ENCODE peak calls at places on chromosome 3, in four cellular contexts. One of them, this sample, is unnamed.

GRCh38 chr3:13244695-13245449 is 171.6 kb upstream of the IQSEC1 start:
- DNase-seq in mesendoderm: no peak
- DNase-seq in suprapubic skin: no peak
- DNase-seq in upper lobe of right lung: no peak
- DNase-seq in this sample: no peak

GRCh38 chr3:58526124-58526957 is 10.6 kb downstream of the ACOX2 start:
- DNase-seq in mesendoderm: peak; percentile 81
- DNase-seq in suprapubic skin: no peak
- DNase-seq in upper lobe of right lung: no peak
- DNase-seq in this sample: peak; percentile 72

GRCh38 chr3:124640907-124641306 is 89.3 kb upstream of the UMPS start:
- DNase-seq in mesendoderm: no peak
- DNase-seq in suprapubic skin: no peak
- DNase-seq in upper lobe of right lung: no peak
- DNase-seq in this sample: no peak

GRCh38 chr3:39531066-39531465 is 63.6 kb downstream of the MOBP start:
- DNase-seq in mesendoderm: no peak
- DNase-seq in suprapubic skin: no peak
- DNase-seq in upper lobe of right lung: no peak
- DNase-seq in this sample: no peak

GRCh38 chr3:66430876-66431275 is 69.9 kb downstream of the LRIG1 start:
- DNase-seq in mesendoderm: no peak
- DNase-seq in suprapubic skin: no peak
- DNase-seq in upper lobe of right lung: no peak
- DNase-seq in this sample: no peak

GRCh38 chr3:88618121-88618645 is 468.4 kb downstream of the C3orf38 start:
- DNase-seq in mesendoderm: no peak
- DNase-seq in suprapubic skin: no peak
- DNase-seq in upper lobe of right lung: no peak
- DNase-seq in this sample: no peak

GRCh38 chr3:179898024-179898423 is 138.7 kb downstream of the PEX5L start:
- DNase-seq in mesendoderm: peak; percentile 97
- DNase-seq in suprapubic skin: no peak
- DNase-seq in upper lobe of right lung: no peak
- DNase-seq in this sample: peak; percentile 81

GRCh38 chr3:78978037-78978436 is 789.8 kb downstream of the ROBO1 start:
- DNase-seq in mesendoderm: peak; percentile 45
- DNase-seq in suprapubic skin: no peak
- DNase-seq in upper lobe of right lung: no peak
- DNase-seq in this sample: no peak

GRCh38 chr3:197460002-197460401 is 95.8 kb downstream of the BDH1 start:
- DNase-seq in mesendoderm: no peak
- DNase-seq in suprapubic skin: no peak
- DNase-seq in upper lobe of right lung: peak; percentile 29
- DNase-seq in this sample: no peak

GRCh38 chr3:50259432-50260026 is 9.4 kb upstream of the SEMA3B start:
- DNase-seq in mesendoderm: no peak
- DNase-seq in suprapubic skin: no peak
- DNase-seq in upper lobe of right lung: no peak
- DNase-seq in this sample: no peak
- H3K27ac ChIP-seq in mesendoderm: peak overlapping the region; percentile 5
- H3K27ac ChIP-seq in suprapubic skin: peak overlapping the region; percentile 91
- H3K27ac ChIP-seq in upper lobe of right lung: peak overlapping the region; percentile 96
- H3K27ac ChIP-seq in this sample: peak overlapping the region; percentile 100

DNA sequence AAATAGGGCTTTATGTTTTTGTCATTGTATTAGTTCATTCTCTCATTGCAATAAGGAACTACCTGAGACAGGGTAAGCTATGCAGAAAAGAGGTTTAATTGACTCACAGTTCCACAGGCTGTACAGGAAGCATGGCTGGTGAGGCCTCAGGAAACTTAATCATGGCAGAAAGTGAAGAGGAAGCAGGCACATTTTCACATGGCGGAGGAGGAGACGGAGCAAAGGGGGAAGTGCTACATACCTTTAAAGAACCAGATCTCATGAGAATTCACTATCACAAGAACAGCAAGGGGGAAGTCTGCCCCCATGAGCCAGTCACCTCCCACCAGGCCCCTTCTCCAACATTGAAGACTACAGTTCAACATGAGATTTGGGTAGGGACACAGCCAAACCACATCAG is 25.6 kb downstream of the CEP63 start:
- DNase-seq in mesendoderm: peak; percentile 10
- DNase-seq in suprapubic skin: no peak
- DNase-seq in upper lobe of right lung: no peak
- DNase-seq in this sample: no peak
- H3K27me3 ChIP-seq in mesendoderm: no peaks in the 10 kb centered on the region
- H3K27me3 ChIP-seq in suprapubic skin: no peaks in the 10 kb centered on the region
- H3K27me3 ChIP-seq in upper lobe of right lung: no peaks in the 10 kb centered on the region
- H3K27me3 ChIP-seq in this sample: no peaks in the 10 kb centered on the region

DNA sequence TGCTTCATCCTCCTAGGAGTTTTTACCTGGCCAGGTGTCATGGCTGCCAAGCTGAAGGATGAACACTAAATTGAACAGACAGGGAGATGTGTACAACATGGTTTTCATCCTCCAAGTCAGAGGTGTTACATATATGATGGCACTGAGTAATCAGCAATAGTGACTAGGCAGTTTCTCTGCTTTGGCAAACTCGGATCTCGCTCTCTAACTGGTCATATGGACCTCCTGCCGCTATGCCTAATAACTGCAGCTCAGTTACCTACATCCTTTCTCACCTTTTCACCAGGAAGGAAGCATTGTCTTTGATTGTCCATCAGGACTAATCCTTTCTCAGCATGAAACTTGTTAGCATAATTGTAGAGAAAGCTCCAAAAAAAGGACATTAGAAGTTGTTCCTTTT is 175.9 kb upstream of the PLSCR5 start:
- DNase-seq in mesendoderm: peak; percentile 91
- DNase-seq in suprapubic skin: no peak
- DNase-seq in upper lobe of right lung: no peak
- DNase-seq in this sample: peak; percentile 77
- H3K4me1 ChIP-seq in mesendoderm: peaks cover 2% of the 10 kb centered on the region
- H3K4me1 ChIP-seq in suprapubic skin: no peaks in the 10 kb centered on the region
- H3K4me1 ChIP-seq in upper lobe of right lung: no peaks in the 10 kb centered on the region
- H3K4me1 ChIP-seq in this sample: peaks cover 11% of the 10 kb centered on the region

DNA sequence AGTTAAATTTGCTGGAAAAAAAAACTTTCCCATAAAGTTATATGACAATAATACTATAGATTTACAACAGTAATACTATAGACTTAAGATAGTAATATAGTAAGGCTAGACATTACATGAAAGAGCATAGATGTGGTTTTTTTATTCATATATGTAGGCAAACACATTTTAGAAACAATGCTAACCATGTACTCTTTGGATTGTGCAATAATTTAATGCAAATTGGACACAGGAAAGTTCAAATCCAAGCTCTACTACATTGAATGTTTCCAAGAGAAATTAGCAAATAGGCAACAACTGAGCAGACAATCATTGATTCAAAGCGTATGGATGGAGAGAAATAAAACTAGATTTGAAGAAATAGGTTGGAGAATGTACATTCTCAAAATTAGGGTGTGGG is 469.2 kb downstream of the CNTN3 start:
- DNase-seq in mesendoderm: no peak
- DNase-seq in suprapubic skin: no peak
- DNase-seq in upper lobe of right lung: no peak
- DNase-seq in this sample: no peak
- H3K27ac ChIP-seq in mesendoderm: no peak overlapping the region
- H3K27ac ChIP-seq in suprapubic skin: no peak overlapping the region
- H3K27ac ChIP-seq in upper lobe of right lung: no peak overlapping the region
- H3K27ac ChIP-seq in this sample: no peak overlapping the region

GRCh38 chr3:71803248-71803647 is 18.3 kb upstream of the PROK2 start:
- DNase-seq in mesendoderm: peak; percentile 41
- DNase-seq in suprapubic skin: no peak
- DNase-seq in upper lobe of right lung: no peak
- DNase-seq in this sample: peak; percentile 55

GRCh38 chr3:71797455-71797854 is 12.5 kb upstream of the PROK2 start:
- DNase-seq in mesendoderm: no peak
- DNase-seq in suprapubic skin: no peak
- DNase-seq in upper lobe of right lung: no peak
- DNase-seq in this sample: no peak

GRCh38 chr3:71796268-71796667 is 11.3 kb upstream of the PROK2 start:
- DNase-seq in mesendoderm: no peak
- DNase-seq in suprapubic skin: no peak
- DNase-seq in upper lobe of right lung: no peak
- DNase-seq in this sample: no peak

GRCh38 chr3:71801986-71802385 is 17.0 kb upstream of the PROK2 start:
- DNase-seq in mesendoderm: no peak
- DNase-seq in suprapubic skin: no peak
- DNase-seq in upper lobe of right lung: no peak
- DNase-seq in this sample: no peak

DNA sequence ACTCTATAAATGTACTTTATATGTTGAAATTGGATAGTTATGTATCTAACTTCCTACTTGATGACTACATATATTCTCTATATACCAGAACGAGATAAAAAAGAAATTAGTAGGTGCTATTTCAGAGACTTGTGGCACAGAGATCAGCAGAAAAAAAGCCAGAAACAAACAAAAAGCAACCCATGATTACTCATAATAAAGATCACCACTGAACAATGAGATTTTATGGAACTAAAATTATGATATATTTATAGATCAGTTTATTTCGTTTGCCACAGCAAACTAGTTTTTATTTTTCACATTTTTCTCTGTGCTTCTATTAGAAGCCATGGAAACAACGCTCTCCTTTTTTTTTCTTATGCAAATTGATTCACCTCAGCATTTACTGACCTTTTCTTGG is 15.1 kb upstream of the PROK2 start:
- DNase-seq in mesendoderm: no peak
- DNase-seq in suprapubic skin: no peak
- DNase-seq in upper lobe of right lung: no peak
- DNase-seq in this sample: no peak
- H3K27me3 ChIP-seq in mesendoderm: no peaks in the 10 kb centered on the region
- H3K27me3 ChIP-seq in suprapubic skin: peaks cover 16% of the 10 kb centered on the region
- H3K27me3 ChIP-seq in upper lobe of right lung: peaks cover 30% of the 10 kb centered on the region
- H3K27me3 ChIP-seq in this sample: no peaks in the 10 kb centered on the region

GRCh38 chr3:46845860-46846623 is 17.2 kb downstream of the MYL3 start:
- DNase-seq in mesendoderm: peak; percentile 95
- DNase-seq in suprapubic skin: peak; percentile 91
- DNase-seq in upper lobe of right lung: peak; percentile 92
- DNase-seq in this sample: peak; percentile 94

GRCh38 chr3:46845397-46845859 is 17.8 kb downstream of the MYL3 start:
- DNase-seq in mesendoderm: peak; percentile 92
- DNase-seq in suprapubic skin: peak; percentile 90
- DNase-seq in upper lobe of right lung: peak; percentile 90
- DNase-seq in this sample: no peak

GRCh38 chr3:46843508-46843907 is 19.7 kb downstream of the MYL3 start:
- DNase-seq in mesendoderm: no peak
- DNase-seq in suprapubic skin: no peak
- DNase-seq in upper lobe of right lung: no peak
- DNase-seq in this sample: no peak

GRCh38 chr3:46844851-46845250 is 18.4 kb downstream of the MYL3 start:
- DNase-seq in mesendoderm: peak; percentile 89
- DNase-seq in suprapubic skin: no peak
- DNase-seq in upper lobe of right lung: peak; percentile 61
- DNase-seq in this sample: no peak

GRCh38 chr3:46844397-46844796 is 18.8 kb downstream of the MYL3 start:
- DNase-seq in mesendoderm: peak; percentile 40
- DNase-seq in suprapubic skin: no peak
- DNase-seq in upper lobe of right lung: no peak
- DNase-seq in this sample: peak; percentile 52
- H3K4me1 ChIP-seq in mesendoderm: peaks cover 7% of the 10 kb centered on the region
- H3K4me1 ChIP-seq in suprapubic skin: peaks cover 41% of the 10 kb centered on the region
- H3K4me1 ChIP-seq in upper lobe of right lung: peaks cover 12% of the 10 kb centered on the region
- H3K4me1 ChIP-seq in this sample: no peaks in the 10 kb centered on the region